ENCODE peak calls at places on chromosome 3, in five cellular contexts. One of them, this sample, is unnamed.
A peak's percentile ranks its signal among the peaks of the same experiment; 100 is the strongest.

GRCh38 chr3:124701687-124702086 is 28.6 kb upstream of the UMPS start:
- DNase-seq in IMR-90: peak; percentile 79
- DNase-seq in H9: no peak
- DNase-seq in H1: no peak
- DNase-seq in neuronal stem cell: no peak
- DNase-seq in this sample: no peak

GRCh38 chr3:174907628-174908407 is 48.7 kb downstream of the NAALADL2 start:
- DNase-seq in IMR-90: no peak
- DNase-seq in H9: no peak
- DNase-seq in H1: no peak
- DNase-seq in neuronal stem cell: no peak
- DNase-seq in this sample: no peak

GRCh38 chr3:67790043-67790442 is 135.6 kb upstream of the SUCLG2 start:
- DNase-seq in IMR-90: peak; percentile 52
- DNase-seq in H9: peak; percentile 75
- DNase-seq in H1: peak; percentile 90
- DNase-seq in neuronal stem cell: peak; percentile 36
- DNase-seq in this sample: peak; percentile 76

GRCh38 chr3:31959951-31960792 is 20.9 kb downstream of the OSBPL10 start:
- DNase-seq in IMR-90: peak; percentile 55
- DNase-seq in H9: peak; percentile 41
- DNase-seq in H1: peak; percentile 52
- DNase-seq in neuronal stem cell: no peak
- DNase-seq in this sample: peak; percentile 71

GRCh38 chr3:174170248-174170647 is 688.9 kb upstream of the NAALADL2 start:
- DNase-seq in IMR-90: peak; percentile 10
- DNase-seq in H9: no peak
- DNase-seq in H1: no peak
- DNase-seq in neuronal stem cell: no peak
- DNase-seq in this sample: peak; percentile 63

GRCh38 chr3:56054827-56055226 is 413.4 kb downstream of the ERC2 start:
- DNase-seq in IMR-90: no peak
- DNase-seq in H9: no peak
- DNase-seq in H1: no peak
- DNase-seq in neuronal stem cell: no peak
- DNase-seq in this sample: no peak

GRCh38 chr3:65251375-65251774 is 563.6 kb upstream of the ADAMTS9 start:
- DNase-seq in IMR-90: no peak
- DNase-seq in H9: no peak
- DNase-seq in H1: no peak
- DNase-seq in neuronal stem cell: no peak
- DNase-seq in this sample: no peak

GRCh38 chr3:17081520-17081919 is 196.8 kb downstream of the PLCL2 start:
- DNase-seq in IMR-90: no peak
- DNase-seq in H9: no peak
- DNase-seq in H1: no peak
- DNase-seq in neuronal stem cell: no peak
- DNase-seq in this sample: no peak

GRCh38 chr3:9884555-9885165 is 4.6 kb upstream of the CIDEC start:
- DNase-seq in IMR-90: peak; percentile 84
- DNase-seq in H9: no peak
- DNase-seq in H1: no peak
- DNase-seq in neuronal stem cell: no peak
- DNase-seq in this sample: peak; percentile 71

GRCh38 chr3:12692444-12692843 is 28.5 kb upstream of the RAF1 start:
- DNase-seq in IMR-90: no peak
- DNase-seq in H9: no peak
- DNase-seq in H1: no peak
- DNase-seq in neuronal stem cell: no peak
- DNase-seq in this sample: no peak

GRCh38 chr3:197353867-197354180 is 55.4 kb upstream of the DLG1 start:
- DNase-seq in IMR-90: peak; percentile 59
- DNase-seq in H9: no peak
- DNase-seq in H1: no peak
- DNase-seq in neuronal stem cell: no peak
- DNase-seq in this sample: no peak

GRCh38 chr3:197356275-197356674 is 57.9 kb upstream of the DLG1 start:
- DNase-seq in IMR-90: no peak
- DNase-seq in H9: no peak
- DNase-seq in H1: no peak
- DNase-seq in neuronal stem cell: no peak
- DNase-seq in this sample: no peak

GRCh38 chr3:197353001-197353866 is 54.8 kb upstream of the DLG1 start:
- DNase-seq in IMR-90: no peak
- DNase-seq in H9: no peak
- DNase-seq in H1: no peak
- DNase-seq in neuronal stem cell: no peak
- DNase-seq in this sample: no peak

GRCh38 chr3:197355713-197356112 is 57.3 kb upstream of the DLG1 start:
- DNase-seq in IMR-90: no peak
- DNase-seq in H9: no peak
- DNase-seq in H1: no peak
- DNase-seq in neuronal stem cell: no peak
- DNase-seq in this sample: peak; percentile 48

DNA sequence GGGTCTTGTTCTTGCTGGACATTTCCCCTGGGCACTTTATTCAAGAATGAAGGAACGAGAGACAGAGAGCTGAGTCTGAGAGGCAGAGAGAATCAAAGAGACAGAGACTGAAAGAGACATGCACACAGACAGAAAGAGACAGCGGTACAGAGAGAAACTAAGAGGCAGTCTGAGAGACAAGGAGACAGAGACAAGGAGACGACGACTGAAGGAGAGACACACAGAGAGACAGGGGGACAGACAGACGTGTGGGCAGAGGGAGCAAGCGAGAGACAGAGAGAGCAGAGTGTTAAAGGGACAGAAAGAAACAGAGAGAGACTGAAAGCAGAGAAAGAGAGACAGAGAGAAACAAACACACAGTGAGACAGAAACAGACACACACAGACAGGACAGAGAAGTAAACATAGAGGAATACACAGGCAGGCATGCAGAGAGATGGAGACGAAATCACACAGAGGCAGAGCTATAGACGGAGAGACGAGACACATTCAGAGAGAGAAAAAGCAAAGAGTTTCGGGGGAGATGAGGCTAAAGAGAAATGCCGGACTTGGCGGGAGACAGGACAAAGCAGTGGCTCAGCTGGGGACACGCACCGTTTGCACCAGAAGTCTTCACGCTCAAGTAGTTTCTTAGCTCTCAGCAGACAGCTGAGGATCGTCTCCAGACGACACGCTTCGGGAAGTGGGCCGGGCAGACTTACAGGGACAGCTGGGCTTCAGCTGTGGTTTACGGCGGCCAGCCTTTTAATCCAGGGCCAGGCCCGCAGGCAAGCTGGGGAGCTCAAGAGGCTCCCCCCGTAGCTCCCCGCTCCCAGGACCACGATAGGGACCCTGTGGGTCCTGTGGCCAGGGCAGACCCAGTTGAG is 56.0 kb upstream of the DLG1 start:
- DNase-seq in IMR-90: peak; percentile 73
- DNase-seq in H9: no peak
- DNase-seq in H1: no peak
- DNase-seq in neuronal stem cell: no peak
- DNase-seq in this sample: no peak
- H3K23ac ChIP-seq in IMR-90: peak overlapping the region; percentile 77
- H3K23ac ChIP-seq in H9: no peak overlapping the region
- H3K23ac ChIP-seq in H1: no peak overlapping the region
- H3K23ac ChIP-seq in neuronal stem cell: no peak overlapping the region
- H3K23ac ChIP-seq in this sample: no peak overlapping the region

GRCh38 chr3:29977360-29977759 is 629.0 kb upstream of the TGFBR2 start:
- DNase-seq in IMR-90: no peak
- DNase-seq in H9: no peak
- DNase-seq in H1: no peak
- DNase-seq in neuronal stem cell: no peak
- DNase-seq in this sample: no peak
- H3K4me2 ChIP-seq in IMR-90: no peak overlapping the region
- H3K4me2 ChIP-seq in H9: no peak overlapping the region
- H3K4me2 ChIP-seq in H1: no peak overlapping the region
- H3K4me2 ChIP-seq in neuronal stem cell: no peak overlapping the region
- H3K4me2 ChIP-seq in this sample: no peak overlapping the region

DNA sequence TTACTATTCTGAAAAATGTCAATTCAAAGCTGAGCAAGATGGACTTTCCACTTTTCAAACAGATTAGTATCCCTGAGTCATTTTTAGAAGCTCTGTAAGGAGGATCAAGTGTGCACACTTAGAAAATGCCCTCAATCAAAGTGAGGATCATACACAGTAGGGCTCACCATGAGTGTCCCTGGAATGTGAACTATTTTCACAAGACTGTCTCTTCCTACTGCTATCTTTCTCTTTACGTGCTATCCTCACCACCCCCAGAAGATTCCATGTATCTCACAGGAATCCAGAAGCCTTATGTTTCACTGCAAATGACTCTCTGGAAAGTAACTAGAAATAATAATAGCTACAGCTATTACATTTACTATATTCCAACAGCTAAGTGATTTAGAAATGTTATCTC is 349.9 kb upstream of the TGFBR2 start:
- DNase-seq in IMR-90: peak; percentile 44
- DNase-seq in H9: no peak
- DNase-seq in H1: no peak
- DNase-seq in neuronal stem cell: no peak
- DNase-seq in this sample: peak; percentile 65
- H3K23ac ChIP-seq in IMR-90: no peak overlapping the region
- H3K23ac ChIP-seq in H9: no peak overlapping the region
- H3K23ac ChIP-seq in H1: no peak overlapping the region
- H3K23ac ChIP-seq in neuronal stem cell: no peak overlapping the region
- H3K23ac ChIP-seq in this sample: no peak overlapping the region

DNA sequence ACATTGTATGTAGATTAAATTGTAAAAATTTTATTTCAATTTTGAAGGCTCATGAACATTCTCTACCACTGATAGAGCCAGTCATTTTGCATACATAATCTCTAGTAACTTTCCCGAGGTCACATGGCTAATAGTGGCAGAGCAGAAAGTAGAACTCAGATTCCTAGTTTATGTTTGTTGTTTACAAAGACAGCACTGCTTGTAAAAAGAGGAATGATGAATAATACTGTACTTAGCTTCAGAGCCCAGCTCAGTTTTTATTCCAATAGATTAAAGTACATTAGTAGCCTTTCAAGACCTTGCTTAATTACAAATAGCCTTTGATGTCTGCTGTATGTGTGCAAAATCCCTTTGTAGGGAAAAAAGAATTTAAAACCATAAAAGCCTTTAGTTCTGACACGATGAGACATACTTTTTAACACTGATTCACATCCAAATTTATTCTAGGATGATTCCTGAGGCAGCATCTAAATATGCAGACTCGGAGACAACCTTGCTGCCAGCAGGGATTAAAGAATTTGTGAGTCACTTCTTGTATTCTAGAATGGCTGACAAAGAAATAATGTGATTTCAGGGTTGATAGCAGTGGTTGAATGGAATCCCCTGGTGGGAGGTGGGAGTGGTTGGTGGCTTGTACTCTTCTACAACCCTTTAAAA is 324.2 kb upstream of the TGFBR2 start:
- DNase-seq in IMR-90: peak; percentile 93
- DNase-seq in H9: peak; percentile 38
- DNase-seq in H1: no peak
- DNase-seq in neuronal stem cell: peak; percentile 49
- DNase-seq in this sample: peak; percentile 97
- H3K4me2 ChIP-seq in IMR-90: no peak overlapping the region
- H3K4me2 ChIP-seq in H9: no peak overlapping the region
- H3K4me2 ChIP-seq in H1: no peak overlapping the region
- H3K4me2 ChIP-seq in neuronal stem cell: peak overlapping the region; percentile 35
- H3K4me2 ChIP-seq in this sample: no peak overlapping the region